ENCODE peak calls at places on chromosomes 6 and 20, in nine cellular contexts. J, F, Z, X, A, V, R, D and W are unnamed samples.

GRCh38 chr20:24773751-24774201 is 175.3 kb upstream of the CST7 start:
- DNase-seq in J (peak), F (no peak), Z (no peak), X (peak), A (no peak), V (no peak), R (no peak), D (no peak), W (peak)

GRCh38 chr20:44901972-44902371 is 7.9 kb upstream of the PABPC1L start:
- DNase-seq in J (peak), F (no peak), Z (no peak), X (no peak), A (no peak), V (no peak), R (no peak), D (no peak), W (no peak)

GRCh38 chr20:53831812-53832211 is 238.2 kb upstream of the ZNF217 start:
- DNase-seq in J (no peak), F (no peak), Z (no peak), X (no peak), A (no peak), V (no peak), R (no peak), D (no peak), W (no peak)

GRCh38 chr20:15582146-15582776 is 991.0 kb downstream of the KIF16B start:
- DNase-seq in J (no peak), F (no peak), Z (no peak), X (no peak), A (no peak), V (no peak), R (no peak), D (no peak), W (peak)

GRCh38 chr20:62711703-62712101 is 3.1 kb downstream of the NTSR1 start:
- DNase-seq in J (no peak), F (no peak), Z (peak), X (no peak), A (peak), V (no peak), R (no peak), D (no peak), W (no peak)

GRCh38 chr6:134123666-134124208 is 71.3 kb upstream of the SLC2A12 start:
- DNase-seq in J (peak), F (no peak), Z (no peak), X (peak), A (no peak), V (peak), R (peak), D (no peak), W (peak)

GRCh38 chr6:10412165-10412947 is 2.5 kb downstream of the TFAP2A start:
- DNase-seq in J (peak), F (peak), Z (peak), X (peak), A (peak), V (no peak), R (peak), D (no peak), W (no peak)

GRCh38 chr20:7772376-7772775 is 167.9 kb downstream of the HAO1 start:
- DNase-seq in J (peak), F (no peak), Z (no peak), X (no peak), A (no peak), V (no peak), R (no peak), D (no peak), W (peak)

GRCh38 chr20:64233725-64234124 is 21.8 kb upstream of the PCMTD2 start:
- DNase-seq in J (no peak), F (peak), Z (peak), X (no peak), A (peak), V (no peak), R (no peak), D (no peak), W (no peak)

GRCh38 chr6:153001767-153002612 is 519 bp downstream of the MTRF1L start:
- DNase-seq in J (peak), F (no peak), Z (no peak), X (no peak), A (no peak), V (no peak), R (no peak), D (no peak), W (no peak)

GRCh38 chr6:47426524-47427302 is 50.9 kb upstream of the CD2AP start:
- DNase-seq in J (no peak), F (no peak), Z (no peak), X (no peak), A (no peak), V (no peak), R (no peak), D (no peak), W (no peak)

GRCh38 chr6:101393291-101394251 is at the start of gene GRIK2:
- DNase-seq in J (peak), F (no peak), Z (peak), X (no peak), A (peak), V (no peak), R (no peak), D (no peak), W (no peak)

GRCh38 chr6:137159912-137160311 is 13.5 kb downstream of the IL22RA2 start:
- DNase-seq in J (peak), F (no peak), Z (no peak), X (no peak), A (no peak), V (no peak), R (no peak), D (no peak), W (no peak)

GRCh38 chr6:111894272-111894671 is 21.0 kb upstream of the FYN start:
- DNase-seq in J (peak), F (no peak), Z (no peak), X (no peak), A (no peak), V (no peak), R (no peak), D (no peak), W (no peak)

GRCh38 chr6:110296151-110297028 is 61.8 kb downstream of the METTL24 start:
- DNase-seq in J (no peak), F (no peak), Z (no peak), X (no peak), A (no peak), V (peak), R (no peak), D (no peak), W (no peak)

GRCh38 chr20:50744143-50744792 is 12.9 kb downstream of the PARD6B start:
- DNase-seq in J (peak), F (no peak), Z (peak), X (peak), A (peak), V (peak), R (no peak), D (no peak), W (peak)

GRCh38 chr20:34222208-34222607 is 19.0 kb upstream of the ASIP start:
- DNase-seq in J (peak), F (no peak), Z (no peak), X (peak), A (no peak), V (peak), R (no peak), D (no peak), W (peak)

GRCh38 chr6:81847866-81848265 is 95.4 kb upstream of the TENT5A start:
- DNase-seq in J (no peak), F (no peak), Z (no peak), X (no peak), A (no peak), V (no peak), R (no peak), D (no peak), W (no peak)

GRCh38 chr6:124963416-124964083 is 1.3 kb downstream of the RNF217 start:
- DNase-seq in J (peak), F (no peak), Z (no peak), X (no peak), A (no peak), V (no peak), R (no peak), D (no peak), W (no peak)

GRCh38 chr20:39576786-39577185 is 614.6 kb downstream of the DHX35 start:
- DNase-seq in J (no peak), F (no peak), Z (no peak), X (no peak), A (no peak), V (no peak), R (no peak), D (no peak), W (no peak)

GRCh38 chr20:63089051-63089907 is 82.5 kb upstream of the BHLHE23 start:
- DNase-seq in J (no peak), F (peak), Z (peak), X (no peak), A (peak), V (no peak), R (no peak), D (no peak), W (no peak)

GRCh38 chr6:27544612-27545260 is 71.8 kb upstream of the ZNF184 start:
- DNase-seq in J (peak), F (no peak), Z (no peak), X (no peak), A (no peak), V (no peak), R (no peak), D (no peak), W (no peak)

GRCh38 chr20:13960525-13960924 is 29.9 kb downstream of the SEL1L2 start:
- DNase-seq in J (no peak), F (no peak), Z (no peak), X (no peak), A (no peak), V (peak), R (no peak), D (no peak), W (no peak)

GRCh38 chr6:36330366-36330765 is 6.3 kb downstream of the BNIP5 start:
- DNase-seq in J (no peak), F (no peak), Z (no peak), X (no peak), A (no peak), V (no peak), R (no peak), D (no peak), W (no peak)

GRCh38 chr6:95091823-95092436 is 485.4 kb upstream of the MANEA start:
- DNase-seq in J (peak), F (no peak), Z (no peak), X (peak), A (no peak), V (peak), R (no peak), D (no peak), W (peak)

GRCh38 chr6:142907017-142907470 is 37.9 kb downstream of the HIVEP2 start:
- DNase-seq in J (no peak), F (no peak), Z (no peak), X (no peak), A (no peak), V (no peak), R (no peak), D (no peak), W (no peak)

GRCh38 chr20:57484772-57485171 is 40.2 kb downstream of the CTCFL start:
- DNase-seq in J (no peak), F (no peak), Z (no peak), X (no peak), A (no peak), V (no peak), R (no peak), D (no peak), W (no peak)

GRCh38 chr6:26199057-26199772 is 112.0 kb downstream of the HFE start:
- DNase-seq in J (peak), F (peak), Z (peak), X (peak), A (peak), V (peak), R (peak), D (no peak), W (peak)

GRCh38 chr20:23086056-23086551 is at the start of gene CD93:
- DNase-seq in J (no peak), F (peak), Z (peak), X (no peak), A (peak), V (no peak), R (no peak), D (no peak), W (no peak)

GRCh38 chr6:100657678-100658330 is 193.1 kb upstream of the SIM1 start:
- DNase-seq in J (peak), F (no peak), Z (no peak), X (no peak), A (no peak), V (no peak), R (no peak), D (no peak), W (no peak)

GRCh38 chr6:124870611-124871201 is 91.5 kb upstream of the RNF217 start:
- DNase-seq in J (peak), F (no peak), Z (no peak), X (no peak), A (no peak), V (no peak), R (no peak), D (no peak), W (no peak)

GRCh38 chr6:71851214-71851613 is 35.1 kb upstream of the RIMS1 start:
- DNase-seq in J (no peak), F (no peak), Z (no peak), X (no peak), A (no peak), V (no peak), R (no peak), D (no peak), W (no peak)

GRCh38 chr20:41314386-41314785 is 3.1 kb downstream of the ZHX3 start:
- DNase-seq in J (no peak), F (no peak), Z (no peak), X (no peak), A (no peak), V (no peak), R (no peak), D (no peak), W (no peak)
- H3K4me3 ChIP-seq in J (no peak), F (no peak), Z (no peak), X (no peak), A (no peak), V (no peak), R (no peak), D (no peak), W (no peak)

DNA sequence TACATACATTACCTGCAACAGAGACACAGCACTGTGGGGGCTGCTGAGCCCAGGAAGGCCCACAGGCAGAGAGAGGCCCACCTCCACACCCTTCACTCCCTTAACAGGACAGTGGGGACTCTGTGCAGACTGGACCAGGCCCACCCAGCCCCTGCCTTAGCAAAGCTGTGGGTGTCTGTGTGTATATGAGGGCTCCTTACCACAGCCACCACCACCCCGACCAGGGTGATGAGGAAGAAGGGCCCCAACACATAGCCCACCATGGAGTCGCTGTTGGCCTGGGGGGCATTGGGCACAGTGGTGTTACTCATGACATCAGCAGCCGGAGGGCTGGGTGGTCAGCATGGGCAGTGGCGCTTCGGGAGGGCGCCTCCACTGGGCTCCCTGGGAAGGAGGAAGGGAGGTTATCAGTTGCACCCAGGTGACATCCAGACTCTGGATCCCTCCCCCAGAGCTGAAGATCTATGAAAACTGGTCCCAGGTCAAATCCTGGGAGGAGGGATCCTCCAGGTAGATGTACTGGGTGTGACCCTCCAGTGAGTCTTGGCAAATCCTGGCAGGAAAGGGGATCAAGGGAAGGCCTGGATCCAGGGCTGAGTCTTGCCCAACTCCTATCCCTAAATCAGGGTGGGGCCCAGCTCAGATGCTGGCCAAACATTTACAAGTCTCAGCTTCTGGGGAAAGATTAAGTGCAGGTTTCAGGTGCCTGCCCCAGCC is 1.2 kb downstream of the SMIM29 start:
- DNase-seq in J (peak), F (peak), Z (peak), X (no peak), A (peak), V (no peak), R (no peak), D (no peak), W (no peak)
- H3K4me3 ChIP-seq in J (peak), F (peak), Z (no peak), X (peak), A (peak), V (peak), R (peak), D (peak), W (peak)

GRCh38 chr6:25027221-25027916 is 91.6 kb upstream of the RIPOR2 start:
- DNase-seq in J (no peak), F (peak), Z (no peak), X (no peak), A (no peak), V (no peak), R (peak), D (no peak), W (no peak)
- H3K4me3 ChIP-seq in J (no peak), F (peak), Z (no peak), X (no peak), A (no peak), V (no peak), R (peak), D (no peak), W (no peak)

DNA sequence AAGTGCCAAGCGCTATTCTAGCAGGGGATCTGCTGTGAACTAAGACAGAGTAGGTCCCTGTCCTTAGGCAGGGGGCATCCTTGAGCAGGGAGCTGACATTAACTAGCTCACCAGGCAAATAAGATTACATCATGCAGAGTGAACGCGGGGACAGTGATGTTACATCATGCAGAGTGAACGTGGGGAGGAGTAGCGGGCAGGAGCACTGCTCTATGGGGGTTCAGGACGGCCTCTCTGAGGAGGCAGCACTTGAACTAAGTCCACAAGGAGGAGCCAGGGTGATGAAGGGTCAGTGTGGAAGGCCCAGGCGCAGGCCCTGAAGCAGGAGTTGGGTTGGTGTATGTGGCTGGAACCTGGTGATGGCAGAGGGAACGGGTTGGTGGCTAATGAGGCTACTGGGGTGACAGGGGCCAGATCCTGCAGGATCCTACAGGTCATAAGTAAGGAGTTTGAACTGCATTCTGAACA is 38.7 kb downstream of the KAT14 start:
- DNase-seq in J (no peak), F (no peak), Z (no peak), X (no peak), A (no peak), V (no peak), R (no peak), D (peak), W (no peak)
- H3K4me3 ChIP-seq in J (no peak), F (no peak), Z (no peak), X (no peak), A (no peak), V (no peak), R (no peak), D (no peak), W (no peak)